ENCODE peak calls at places on chromosomes 5 and 9, in four cellular contexts. U, X, G and D are unnamed samples.

GRCh38 chr9:130576176-130576575 is 3.2 kb upstream of the FUBP3 start:
- DNase-seq in G (no peak), X (no peak), U (no peak), D (no peak)

GRCh38 chr5:100273846-100274580 is 261.2 kb upstream of the FAM174A start:
- DNase-seq in X (no peak), G (no peak), U (no peak), D (no peak)

GRCh38 chr9:128275198-128276007 is at the start of gene GOLGA2:
- DNase-seq in G (no peak), X (peak), U (peak), D (no peak)

GRCh38 chr5:159211712-159212111 is 2.4 kb upstream of the RNF145 start:
- DNase-seq in U (no peak), G (no peak), X (no peak), D (no peak)

GRCh38 chr5:20985754-20986153 is 997.8 kb upstream of the CDH18 start:
- DNase-seq in X (no peak), G (no peak), U (no peak), D (no peak)

GRCh38 chr5:147565524-147565923 is 55.7 kb upstream of the DPYSL3 start:
- DNase-seq in X (peak), U (no peak), G (no peak), D (peak)

GRCh38 chr9:96884443-96884842 is 30.1 kb upstream of the ZNF782 start:
- DNase-seq in U (peak), G (no peak), X (peak), D (peak)

GRCh38 chr9:78857371-78858225 is 560.7 kb downstream of the PSAT1 start:
- DNase-seq in G (no peak), X (no peak), U (no peak), D (no peak)

GRCh38 chr5:164433471-164433870 is 928.1 kb downstream of the MAT2B start:
- DNase-seq in G (no peak), X (no peak), U (no peak), D (no peak)

GRCh38 chr9:34163439-34163838 is 15.4 kb upstream of the UBAP1 start:
- DNase-seq in X (no peak), U (no peak), G (no peak), D (peak)

GRCh38 chr5:99037668-99038067 is 108.9 kb upstream of the CHD1 start:
- DNase-seq in X (peak), G (no peak), U (no peak), D (no peak)

GRCh38 chr5:122413722-122414121 is 101.7 kb downstream of the SNCAIP start:
- DNase-seq in G (no peak), U (no peak), X (no peak), D (no peak)

GRCh38 chr9:115845648-115846312 is 307.8 kb upstream of the PAPPA start:
- DNase-seq in X (no peak), G (no peak), U (no peak), D (peak)

GRCh38 chr9:95027914-95028854 is 289.3 kb downstream of the FANCC start:
- DNase-seq in X (peak), G (no peak), U (no peak), D (peak)

GRCh38 chr9:124354364-124355031 is 60.7 kb downstream of the PSMB7 start:
- DNase-seq in G (no peak), U (no peak), X (no peak), D (no peak)

GRCh38 chr5:155485344-155485743 is 471.8 kb downstream of the KIF4B start:
- DNase-seq in U (no peak), X (no peak), G (no peak), D (no peak)

GRCh38 chr5:65776707-65777141 is 54.7 kb downstream of the NLN start:
- DNase-seq in U (no peak), X (no peak), G (no peak), D (no peak)

GRCh38 chr9:1619915-1620705 is 395.0 kb upstream of the SMARCA2 start:
- DNase-seq in U (no peak), G (no peak), X (peak), D (peak)

GRCh38 chr9:69471433-69471832 is 146.4 kb downstream of the ENTREP1 start:
- DNase-seq in G (no peak), U (no peak), X (no peak), D (no peak)

GRCh38 chr5:134567651-134568338 is 42.3 kb downstream of the JADE2 start:
- DNase-seq in U (no peak), X (no peak), G (no peak), D (no peak)

DNA sequence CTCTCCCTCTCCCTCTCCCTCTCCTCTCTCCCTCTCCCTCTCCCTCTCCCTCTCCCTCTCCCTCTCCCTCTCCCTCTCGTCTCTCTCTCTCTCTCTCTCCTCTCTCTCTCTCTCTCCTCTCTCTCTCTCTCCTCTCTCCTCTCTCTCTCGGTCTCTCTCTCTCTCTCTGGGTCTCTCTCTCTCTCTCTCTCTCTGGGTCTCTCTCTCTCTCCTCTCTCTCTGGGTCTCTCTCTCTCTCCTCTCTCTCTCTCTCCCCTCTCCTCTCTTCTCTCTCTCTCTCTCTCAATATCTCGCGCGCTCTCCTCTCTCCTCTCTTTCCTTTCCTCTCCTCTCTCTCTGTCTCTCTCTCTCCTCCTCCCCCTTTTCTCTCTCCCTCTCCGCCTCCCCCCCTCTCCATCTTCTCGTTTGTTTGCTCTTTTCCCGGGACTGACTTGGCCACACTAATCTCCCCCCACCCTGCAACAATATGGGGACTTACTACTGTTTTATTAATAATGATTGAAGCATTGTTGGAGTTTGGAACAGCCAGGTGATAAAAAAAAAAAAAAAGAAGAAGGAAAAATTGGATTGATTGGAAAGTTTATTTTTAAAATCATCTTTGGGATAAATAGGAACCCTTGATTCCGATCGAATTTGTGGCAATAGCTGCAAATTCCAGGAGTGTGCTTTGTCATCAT is 857 bp upstream of the NR2F1-AS1 start:
- DNase-seq in G (no peak), X (peak), U (no peak), D (peak)
- TF ChIP-seq PHF8 in G (no peak), X (no peak), U (no peak), D (no peak)

DNA sequence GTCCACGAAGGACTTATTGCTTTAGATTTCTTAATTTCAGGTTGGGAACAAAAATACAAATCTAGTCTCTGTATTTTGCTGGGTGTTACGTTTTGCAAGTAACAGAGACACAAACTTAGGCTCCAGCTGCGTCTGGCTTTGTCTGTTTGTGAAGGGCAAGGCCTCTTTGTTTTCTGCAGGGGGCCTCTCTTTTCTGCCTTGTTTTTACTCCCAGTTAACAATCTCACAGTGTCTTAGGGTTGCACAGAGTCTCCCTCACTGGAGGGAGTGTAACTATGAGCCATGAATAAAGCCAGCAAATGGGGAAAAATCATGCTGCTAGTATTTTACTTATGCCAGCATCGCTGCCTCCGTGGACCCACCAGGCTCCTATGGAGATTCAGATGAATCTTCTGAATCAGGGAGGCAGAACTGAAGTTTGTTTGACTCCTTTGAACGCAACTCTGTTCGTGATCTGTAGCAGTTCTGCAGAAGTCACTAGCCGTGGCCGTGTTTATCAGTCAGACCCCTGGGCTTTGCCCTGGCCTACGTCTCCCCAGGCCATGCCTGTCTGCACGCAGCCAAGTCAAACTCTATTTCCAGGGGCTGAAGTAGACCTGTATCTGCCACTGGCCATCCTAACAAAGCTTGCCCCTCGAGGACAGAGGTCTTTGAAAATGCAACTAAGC is 77.2 kb downstream of the ATP10B start:
- DNase-seq in X (no peak), G (no peak), U (no peak), D (no peak)
- TF ChIP-seq PHF8 in X (no peak), G (no peak), U (no peak), D (no peak)

GRCh38 chr5:17343675-17344074 is 126.2 kb downstream of the BASP1 start:
- DNase-seq in X (no peak), G (no peak), U (no peak), D (peak)
- TF ChIP-seq PHF8 in X (no peak), G (no peak), U (no peak), D (no peak)

GRCh38 chr5:38757451-38758245 is 88.2 kb upstream of the OSMR start:
- DNase-seq in X (no peak), G (no peak), U (no peak), D (no peak)

GRCh38 chr5:38756068-38756467 is 89.7 kb upstream of the OSMR start:
- DNase-seq in X (no peak), U (no peak), G (no peak), D (no peak)

GRCh38 chr5:38752622-38753021 is 93.2 kb upstream of the OSMR start:
- DNase-seq in X (no peak), G (no peak), U (no peak), D (no peak)

GRCh38 chr5:38753776-38754175 is 92.0 kb upstream of the OSMR start:
- DNase-seq in G (no peak), U (no peak), X (no peak), D (no peak)

GRCh38 chr5:38755171-38755570 is 90.6 kb upstream of the OSMR start:
- DNase-seq in X (no peak), G (no peak), U (no peak), D (no peak)
- TF ChIP-seq PHF8 in X (no peak), G (no peak), U (no peak), D (no peak)

GRCh38 chr9:129555512-129556203 is 65.2 kb downstream of the C9orf50 start:
- DNase-seq in U (no peak), X (no peak), G (no peak), D (no peak)
- TF ChIP-seq PHF8 in U (no peak), X (no peak), G (no peak), D (no peak)

GRCh38 chr5:60101561-60101960 is 208.0 kb upstream of the PDE4D start:
- DNase-seq in U (no peak), G (no peak), X (no peak), D (no peak)

DNA sequence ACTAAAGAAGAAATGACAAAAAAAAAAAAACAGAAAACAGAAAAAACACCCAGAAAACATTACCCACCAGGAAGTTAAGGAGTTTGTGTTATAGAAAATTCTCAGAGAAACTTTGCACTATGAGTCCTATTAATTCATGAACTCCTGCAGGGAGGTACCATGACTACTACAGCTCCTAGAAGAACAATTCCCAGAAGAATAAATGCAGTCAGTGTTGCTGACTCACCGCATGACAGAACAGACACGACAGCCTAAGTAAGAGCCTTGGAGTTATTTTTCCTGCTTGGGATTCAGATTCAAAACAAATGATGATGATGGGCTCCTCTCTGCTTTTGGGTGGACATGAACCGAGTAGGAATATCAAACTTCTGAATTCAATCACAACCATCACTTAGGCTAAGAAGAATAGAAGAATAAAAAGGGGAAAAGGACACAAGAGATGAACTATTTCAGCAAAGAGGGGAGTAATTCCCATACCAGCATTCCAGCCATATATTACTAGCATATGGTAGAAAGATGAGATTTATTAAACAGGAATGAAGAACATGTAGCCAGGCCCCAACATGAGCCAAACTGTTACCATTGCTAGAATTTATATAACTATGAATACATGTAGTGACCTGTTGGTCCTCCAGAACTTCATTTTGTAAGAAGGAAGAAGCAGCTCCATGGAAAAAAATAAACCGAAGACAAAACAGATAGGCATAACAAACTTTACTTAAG is 209.6 kb upstream of the PDE4D start:
- DNase-seq in X (no peak), G (no peak), U (no peak), D (peak)
- TF ChIP-seq PHF8 in X (no peak), G (no peak), U (no peak), D (no peak)

GRCh38 chr5:59041355-59041754 is 458.5 kb downstream of the RAB3C start:
- DNase-seq in X (no peak), U (no peak), G (no peak), D (no peak)
- TF ChIP-seq PHF8 in X (no peak), U (no peak), G (no peak), D (no peak)